ENCODE peak calls at places on chromosome 19, in ten cellular contexts. One of them, this sample, is unnamed.

GRCh38 chr19:45901432-45901903 is 945 bp downstream of the MYPOP start:
- DNase-seq in left cardiac atrium: peak
- DNase-seq in aorta: peak
- DNase-seq in NCI-H748 treated with DMSO at 0.1 percent for 48 hours: peak
- DNase-seq in midbrain: no peak
- DNase-seq in CD4-positive, CD25-positive, alpha-beta regulatory T cell: peak
- DNase-seq in CD4-positive, alpha-beta memory T cell: no peak
- DNase-seq in CD8-positive, alpha-beta T cell: peak
- DNase-seq in hippocampal formation: no peak
- DNase-seq in thoracic aorta: no peak
- DNase-seq in this sample: peak

GRCh38 chr19:48355555-48355954 is 8.2 kb downstream of the TMEM143 start:
- DNase-seq in hippocampal formation: no peak
- DNase-seq in CD4-positive, alpha-beta memory T cell: no peak
- DNase-seq in left cardiac atrium: no peak
- DNase-seq in CD8-positive, alpha-beta T cell: no peak
- DNase-seq in aorta: no peak
- DNase-seq in NCI-H748 treated with DMSO at 0.1 percent for 48 hours: no peak
- DNase-seq in midbrain: no peak
- DNase-seq in thoracic aorta: no peak
- DNase-seq in CD4-positive, CD25-positive, alpha-beta regulatory T cell: no peak
- DNase-seq in this sample: no peak

GRCh38 chr19:9700229-9700981 is 25.5 kb upstream of the ZNF562 start:
- DNase-seq in midbrain: no peak
- DNase-seq in CD4-positive, alpha-beta memory T cell: no peak
- DNase-seq in thoracic aorta: no peak
- DNase-seq in NCI-H748 treated with DMSO at 0.1 percent for 48 hours: no peak
- DNase-seq in CD4-positive, CD25-positive, alpha-beta regulatory T cell: no peak
- DNase-seq in aorta: no peak
- DNase-seq in left cardiac atrium: no peak
- DNase-seq in hippocampal formation: no peak
- DNase-seq in CD8-positive, alpha-beta T cell: no peak
- DNase-seq in this sample: no peak

GRCh38 chr19:30122431-30122830 is 180.4 kb downstream of the URI1 start:
- DNase-seq in hippocampal formation: no peak
- DNase-seq in CD8-positive, alpha-beta T cell: no peak
- DNase-seq in CD4-positive, alpha-beta memory T cell: no peak
- DNase-seq in CD4-positive, CD25-positive, alpha-beta regulatory T cell: no peak
- DNase-seq in left cardiac atrium: no peak
- DNase-seq in NCI-H748 treated with DMSO at 0.1 percent for 48 hours: no peak
- DNase-seq in midbrain: no peak
- DNase-seq in aorta: no peak
- DNase-seq in thoracic aorta: no peak
- DNase-seq in this sample: no peak

GRCh38 chr19:27794444-27795042 is 1418.4 kb downstream of the UQCRFS1 start:
- DNase-seq in hippocampal formation: peak
- DNase-seq in CD4-positive, CD25-positive, alpha-beta regulatory T cell: no peak
- DNase-seq in left cardiac atrium: peak
- DNase-seq in aorta: peak
- DNase-seq in thoracic aorta: no peak
- DNase-seq in CD8-positive, alpha-beta T cell: no peak
- DNase-seq in CD4-positive, alpha-beta memory T cell: no peak
- DNase-seq in NCI-H748 treated with DMSO at 0.1 percent for 48 hours: peak
- DNase-seq in midbrain: peak
- DNase-seq in this sample: no peak

GRCh38 chr19:20513179-20513934 is 52.2 kb downstream of the ZNF737 start:
- DNase-seq in aorta: no peak
- DNase-seq in thoracic aorta: no peak
- DNase-seq in left cardiac atrium: no peak
- DNase-seq in CD4-positive, alpha-beta memory T cell: no peak
- DNase-seq in hippocampal formation: peak
- DNase-seq in CD8-positive, alpha-beta T cell: no peak
- DNase-seq in midbrain: no peak
- DNase-seq in NCI-H748 treated with DMSO at 0.1 percent for 48 hours: no peak
- DNase-seq in CD4-positive, CD25-positive, alpha-beta regulatory T cell: no peak
- DNase-seq in this sample: no peak

GRCh38 chr19:19459707-19460251 is 54.3 kb downstream of the GATAD2A start:
- DNase-seq in NCI-H748 treated with DMSO at 0.1 percent for 48 hours: no peak
- DNase-seq in CD4-positive, alpha-beta memory T cell: peak
- DNase-seq in aorta: no peak
- DNase-seq in hippocampal formation: no peak
- DNase-seq in midbrain: no peak
- DNase-seq in CD4-positive, CD25-positive, alpha-beta regulatory T cell: peak
- DNase-seq in left cardiac atrium: peak
- DNase-seq in thoracic aorta: no peak
- DNase-seq in CD8-positive, alpha-beta T cell: peak
- DNase-seq in this sample: peak

GRCh38 chr19:43784981-43785808 is 4.4 kb upstream of the KCNN4 start:
- DNase-seq in CD4-positive, CD25-positive, alpha-beta regulatory T cell: peak
- DNase-seq in NCI-H748 treated with DMSO at 0.1 percent for 48 hours: peak
- DNase-seq in CD4-positive, alpha-beta memory T cell: peak
- DNase-seq in thoracic aorta: no peak
- DNase-seq in aorta: peak
- DNase-seq in hippocampal formation: peak
- DNase-seq in CD8-positive, alpha-beta T cell: peak
- DNase-seq in midbrain: peak
- DNase-seq in left cardiac atrium: peak
- DNase-seq in this sample: peak

GRCh38 chr19:5466814-5467291 is 11.6 kb downstream of the ZNRF4 start:
- DNase-seq in aorta: no peak
- DNase-seq in CD4-positive, CD25-positive, alpha-beta regulatory T cell: no peak
- DNase-seq in CD4-positive, alpha-beta memory T cell: no peak
- DNase-seq in left cardiac atrium: no peak
- DNase-seq in midbrain: no peak
- DNase-seq in NCI-H748 treated with DMSO at 0.1 percent for 48 hours: no peak
- DNase-seq in CD8-positive, alpha-beta T cell: no peak
- DNase-seq in thoracic aorta: no peak
- DNase-seq in hippocampal formation: no peak
- DNase-seq in this sample: no peak

GRCh38 chr19:57643734-57644133 is 10.8 kb downstream of the ZNF211 start:
- DNase-seq in midbrain: no peak
- DNase-seq in CD4-positive, CD25-positive, alpha-beta regulatory T cell: no peak
- DNase-seq in CD4-positive, alpha-beta memory T cell: no peak
- DNase-seq in thoracic aorta: no peak
- DNase-seq in aorta: no peak
- DNase-seq in hippocampal formation: no peak
- DNase-seq in CD8-positive, alpha-beta T cell: no peak
- DNase-seq in NCI-H748 treated with DMSO at 0.1 percent for 48 hours: no peak
- DNase-seq in left cardiac atrium: no peak
- DNase-seq in this sample: no peak

GRCh38 chr19:2315818-2316353 is 7.9 kb upstream of the LINGO3 start:
- DNase-seq in left cardiac atrium: peak
- DNase-seq in NCI-H748 treated with DMSO at 0.1 percent for 48 hours: no peak
- DNase-seq in aorta: no peak
- DNase-seq in midbrain: peak
- DNase-seq in CD8-positive, alpha-beta T cell: peak
- DNase-seq in CD4-positive, alpha-beta memory T cell: no peak
- DNase-seq in hippocampal formation: peak
- DNase-seq in CD4-positive, CD25-positive, alpha-beta regulatory T cell: peak
- DNase-seq in thoracic aorta: no peak
- DNase-seq in this sample: peak

GRCh38 chr19:35266149-35266903 is 2.4 kb upstream of the USF2 start:
- DNase-seq in aorta: peak
- DNase-seq in CD8-positive, alpha-beta T cell: no peak
- DNase-seq in CD4-positive, CD25-positive, alpha-beta regulatory T cell: no peak
- DNase-seq in CD4-positive, alpha-beta memory T cell: no peak
- DNase-seq in left cardiac atrium: peak
- DNase-seq in midbrain: no peak
- DNase-seq in hippocampal formation: no peak
- DNase-seq in thoracic aorta: no peak
- DNase-seq in NCI-H748 treated with DMSO at 0.1 percent for 48 hours: no peak
- DNase-seq in this sample: peak

GRCh38 chr19:572891-573825 is 762 bp downstream of the BSG start:
- DNase-seq in CD8-positive, alpha-beta T cell: no peak
- DNase-seq in aorta: peak
- DNase-seq in hippocampal formation: no peak
- DNase-seq in CD4-positive, alpha-beta memory T cell: no peak
- DNase-seq in thoracic aorta: no peak
- DNase-seq in left cardiac atrium: peak
- DNase-seq in NCI-H748 treated with DMSO at 0.1 percent for 48 hours: no peak
- DNase-seq in midbrain: no peak
- DNase-seq in CD4-positive, CD25-positive, alpha-beta regulatory T cell: peak
- DNase-seq in this sample: peak

This sample was measured in lower lobe of right lung.